ENCODE peak calls at places on chromosomes 1 and 21, in eight cellular contexts. P is uterus, O is tibial nerve, U is dorsolateral prefrontal cortex, X is GM12864, Z is hepatocyte, A is NT2/D1, L is bronchial epithelial cell. T is an unnamed sample.
A peak's percentile ranks its signal among the peaks of the same experiment; 100 is the strongest.

GRCh38 chr1:115299266-115299665 is 38.8 kb downstream of the NGF start:
- DNase-seq in O (no peak), A (no peak), P (no peak), L (peak; percentile 44), Z (peak; percentile 26), X (no peak), U (no peak), T (peak; percentile 22)

GRCh38 chr1:194289569-194290266 is 1103.3 kb upstream of the B3GALT2 start:
- DNase-seq in Z (no peak), L (no peak), X (peak; percentile 58), U (no peak), A (no peak), P (no peak), O (no peak), T (peak; percentile 6)

GRCh38 chr21:20351138-20351537 is 647.1 kb upstream of the NCAM2 start:
- DNase-seq in Z (no peak), X (no peak), O (no peak), L (no peak), P (no peak), A (no peak), U (no peak), T (no peak)

GRCh38 chr1:110196917-110197782 is 13.0 kb upstream of the KCNC4 start:
- DNase-seq in U (no peak), A (peak; percentile 39), L (peak; percentile 65), X (peak; percentile 21), O (no peak), P (no peak), Z (peak; percentile 76), T (peak; percentile 70)

GRCh38 chr1:174206148-174206826 is 47.0 kb downstream of the RABGAP1L start:
- DNase-seq in U (no peak), P (no peak), A (no peak), Z (no peak), L (no peak), X (no peak), O (no peak), T (no peak)

GRCh38 chr1:183215076-183215720 is 29.1 kb downstream of the LAMC2 start:
- DNase-seq in O (no peak), Z (no peak), X (no peak), U (no peak), A (no peak), L (no peak), P (no peak), T (no peak)

GRCh38 chr1:102941364-102941947 is 166.9 kb downstream of the COL11A1 start:
- DNase-seq in U (no peak), O (no peak), P (no peak), L (peak; percentile 80), A (no peak), X (no peak), Z (no peak), T (peak; percentile 22)

GRCh38 chr1:157162345-157162744 is 24.1 kb upstream of the ETV3 start:
- DNase-seq in X (no peak), U (no peak), A (no peak), P (no peak), Z (peak; percentile 26), L (no peak), O (no peak), T (peak; percentile 88)

GRCh38 chr1:116415200-116415698 is 42.2 kb downstream of the ATP1A1 start:
- DNase-seq in L (no peak), Z (no peak), A (no peak), U (no peak), O (no peak), P (no peak), X (no peak), T (no peak)

GRCh38 chr1:54811739-54812655 is 10.9 kb upstream of the TTC22 start:
- DNase-seq in U (no peak), O (no peak), P (no peak), L (no peak), Z (no peak), A (no peak), X (no peak), T (no peak)

GRCh38 chr1:239854956-239855355 is 236.7 kb upstream of the FMN2 start:
- DNase-seq in O (no peak), P (no peak), A (no peak), X (no peak), L (no peak), U (no peak), Z (no peak), T (no peak)

GRCh38 chr1:157961805-157962762 is 31.4 kb upstream of the KIRREL1 start:
- DNase-seq in X (no peak), U (no peak), A (no peak), P (no peak), L (peak; percentile 88), O (no peak), Z (peak; percentile 75), T (peak; percentile 15)

GRCh38 chr1:51242546-51242945 is 6.5 kb downstream of the RNF11 start:
- DNase-seq in X (no peak), P (no peak), A (no peak), Z (no peak), L (peak; percentile 32), O (no peak), U (no peak), T (no peak)

DNA sequence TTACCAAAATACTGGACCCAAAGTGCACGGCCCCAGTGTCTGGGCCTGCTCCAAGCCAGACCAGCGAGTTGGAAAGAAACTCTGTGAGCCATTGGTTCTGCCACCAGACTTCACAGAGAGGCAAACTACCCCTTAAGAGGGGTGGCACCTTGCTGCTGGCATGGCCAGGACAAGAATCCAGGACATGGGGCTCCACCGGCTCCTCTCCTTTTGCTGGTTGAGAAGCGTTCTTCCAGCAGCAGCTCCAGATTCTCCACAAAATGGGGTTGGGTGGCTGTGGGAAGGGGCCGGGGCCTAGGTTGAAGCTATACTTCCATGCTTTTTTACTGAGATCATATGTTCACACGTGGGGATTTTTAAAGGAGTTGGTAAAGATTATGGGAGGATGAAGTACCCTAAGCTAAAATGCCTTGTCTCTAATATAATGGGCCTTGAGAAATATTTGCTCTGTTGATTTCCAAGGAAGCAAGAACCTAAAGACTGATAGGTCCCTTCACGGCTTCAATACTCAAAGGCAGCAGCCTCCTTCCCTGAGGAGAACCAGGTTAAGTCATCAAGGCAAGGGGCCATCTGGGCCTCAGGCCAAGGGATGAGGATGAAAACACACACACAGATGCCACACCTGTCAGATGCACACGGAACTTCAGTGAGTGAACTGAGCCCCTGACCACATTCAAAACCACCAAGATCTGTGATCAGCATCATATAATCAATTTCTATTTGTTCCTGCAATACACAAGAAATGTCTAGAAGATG is 3.1 kb downstream of the C1orf198 start:
- DNase-seq in P (no peak), X (no peak), U (no peak), O (no peak), L (no peak), A (no peak), Z (no peak), T (no peak)
- H3K4me3 ChIP-seq in P (no peak overlapping the region), X (no peak overlapping the region), U (peak overlapping the region; percentile 91), O (peak overlapping the region; percentile 87), L (no peak overlapping the region), A (no peak overlapping the region), Z (no peak overlapping the region), T (no peak overlapping the region)

GRCh38 chr1:169009666-169010065 is 96.8 kb upstream of the ATP1B1 start:
- DNase-seq in O (no peak), A (no peak), L (no peak), U (no peak), X (no peak), Z (no peak), P (no peak), T (no peak)
- H3K4me3 ChIP-seq in O (no peak overlapping the region), A (no peak overlapping the region), L (no peak overlapping the region), U (no peak overlapping the region), X (no peak overlapping the region), Z (no peak overlapping the region), P (no peak overlapping the region), T (no peak overlapping the region)

GRCh38 chr1:16254263-16254948 is 17.4 kb upstream of the CPLANE2 start:
- DNase-seq in L (no peak), X (no peak), O (no peak), U (no peak), P (no peak), Z (no peak), A (no peak), T (no peak)

GRCh38 chr1:16252912-16253311 is 15.9 kb upstream of the CPLANE2 start:
- DNase-seq in A (no peak), Z (no peak), U (no peak), P (no peak), L (no peak), X (no peak), O (no peak), T (no peak)

GRCh38 chr1:16250547-16251251 is 13.7 kb upstream of the CPLANE2 start:
- DNase-seq in L (no peak), X (no peak), Z (no peak), A (no peak), P (peak; percentile 45), O (no peak), U (no peak), T (no peak)

GRCh38 chr1:16251381-16251780 is 14.4 kb upstream of the CPLANE2 start:
- DNase-seq in U (no peak), X (no peak), O (no peak), L (no peak), A (no peak), Z (no peak), P (no peak), T (no peak)

DNA sequence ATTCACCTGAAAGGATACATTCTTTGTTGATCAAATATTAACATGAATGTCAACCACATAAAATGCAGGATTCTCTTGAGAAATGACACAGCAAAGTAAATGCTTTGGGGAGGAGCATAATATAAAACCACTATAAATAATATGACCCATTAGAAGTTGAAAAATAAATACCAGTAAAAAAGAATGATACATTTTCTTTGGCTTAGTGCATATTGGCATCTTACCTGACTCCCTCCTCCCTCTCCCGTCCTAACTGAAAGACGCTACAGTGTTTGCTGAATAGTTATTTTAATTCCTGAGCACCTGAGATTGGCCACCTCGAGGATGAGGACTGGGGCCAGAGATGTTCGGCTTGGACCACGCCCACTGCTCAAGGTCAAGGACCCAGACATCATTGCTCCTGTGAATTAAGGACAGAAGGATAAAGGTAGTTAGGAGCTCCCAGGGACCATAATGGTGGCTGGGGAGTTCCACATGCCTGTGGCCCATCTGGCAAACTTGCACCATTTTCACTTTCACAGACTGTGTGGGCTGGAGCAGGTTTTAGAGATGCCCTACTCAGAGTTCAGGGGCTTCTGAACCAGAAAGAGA is 16.4 kb upstream of the CPLANE2 start:
- DNase-seq in L (no peak), O (no peak), P (no peak), X (no peak), U (no peak), A (no peak), Z (no peak), T (no peak)
- H3K4me3 ChIP-seq in L (no peak overlapping the region), O (no peak overlapping the region), P (no peak overlapping the region), X (no peak overlapping the region), U (no peak overlapping the region), A (no peak overlapping the region), Z (no peak overlapping the region), T (no peak overlapping the region)

GRCh38 chr1:3071507-3072177 is 2.6 kb downstream of the PRDM16 start:
- DNase-seq in A (no peak), X (no peak), Z (no peak), O (no peak), P (no peak), U (no peak), L (peak; percentile 12), T (no peak)

GRCh38 chr1:3072178-3072947 is 3.4 kb downstream of the PRDM16 start:
- DNase-seq in L (peak; percentile 9), Z (peak; percentile 27), A (no peak), O (no peak), X (no peak), U (no peak), P (no peak), T (peak; percentile 61)

GRCh38 chr1:3074297-3074741 is 5.3 kb downstream of the PRDM16 start:
- DNase-seq in P (no peak), Z (peak; percentile 28), A (no peak), L (no peak), X (no peak), U (no peak), O (no peak), T (no peak)

GRCh38 chr1:3073520-3074296 is 4.7 kb downstream of the PRDM16 start:
- DNase-seq in O (no peak), X (no peak), L (no peak), U (no peak), P (no peak), Z (peak; percentile 34), A (no peak), T (peak; percentile 53)

GRCh38 chr1:3072948-3073519 is 4.0 kb downstream of the PRDM16 start:
- DNase-seq in A (no peak), L (no peak), U (no peak), O (no peak), Z (no peak), P (no peak), X (no peak), T (no peak)
- H3K4me3 ChIP-seq in A (no peak overlapping the region), L (peak overlapping the region; percentile 26), U (peak overlapping the region; percentile 16), O (peak overlapping the region; percentile 87), Z (no peak overlapping the region), P (no peak overlapping the region), X (no peak overlapping the region), T (peak overlapping the region; percentile 51)

T was measured in GM23338.